ENCODE peak calls at places on chromosomes 7 and 10, in six cellular contexts. One of them, this sample, is unnamed.

GRCh38 chr10:14676732-14677131 is 98.0 kb downstream of the FAM107B start:
- DNase-seq in IMR-90: no peak
- DNase-seq in neuronal stem cell: no peak
- DNase-seq in mesenchymal stem cell: no peak
- DNase-seq in trophoblast cell: no peak
- DNase-seq in H1: no peak
- DNase-seq in this sample: no peak

GRCh38 chr10:13390604-13391522 is 42.8 kb upstream of the SEPHS1 start:
- DNase-seq in IMR-90: no peak
- DNase-seq in neuronal stem cell: no peak
- DNase-seq in mesenchymal stem cell: no peak
- DNase-seq in trophoblast cell: peak; percentile 18
- DNase-seq in H1: no peak
- DNase-seq in this sample: peak; percentile 40

GRCh38 chr7:138342990-138343389 is 117.1 kb upstream of the TRIM24 start:
- DNase-seq in IMR-90: no peak
- DNase-seq in neuronal stem cell: no peak
- DNase-seq in mesenchymal stem cell: no peak
- DNase-seq in trophoblast cell: peak; percentile 38
- DNase-seq in H1: no peak
- DNase-seq in this sample: no peak

GRCh38 chr7:112400141-112400540 is 50.1 kb upstream of the IFRD1 start:
- DNase-seq in IMR-90: peak; percentile 67
- DNase-seq in neuronal stem cell: no peak
- DNase-seq in mesenchymal stem cell: peak; percentile 61
- DNase-seq in trophoblast cell: no peak
- DNase-seq in H1: no peak
- DNase-seq in this sample: no peak

GRCh38 chr7:101362334-101363195 is at the start of gene COL26A1:
- DNase-seq in IMR-90: no peak
- DNase-seq in neuronal stem cell: peak; percentile 44
- DNase-seq in mesenchymal stem cell: peak; percentile 35
- DNase-seq in trophoblast cell: peak; percentile 70
- DNase-seq in H1: no peak
- DNase-seq in this sample: peak; percentile 67

GRCh38 chr7:66523409-66523808 is 105.3 kb upstream of the KCTD7 start:
- DNase-seq in IMR-90: no peak
- DNase-seq in neuronal stem cell: no peak
- DNase-seq in mesenchymal stem cell: no peak
- DNase-seq in trophoblast cell: no peak
- DNase-seq in H1: no peak
- DNase-seq in this sample: no peak

GRCh38 chr7:72161534-72161933 is 250.6 kb downstream of the CALN1 start:
- DNase-seq in IMR-90: no peak
- DNase-seq in neuronal stem cell: no peak
- DNase-seq in mesenchymal stem cell: no peak
- DNase-seq in trophoblast cell: no peak
- DNase-seq in H1: no peak
- DNase-seq in this sample: peak; percentile 47

GRCh38 chr7:105224884-105225651 is 163.7 kb downstream of the SRPK2 start:
- DNase-seq in IMR-90: peak; percentile 95
- DNase-seq in neuronal stem cell: no peak
- DNase-seq in mesenchymal stem cell: peak; percentile 86
- DNase-seq in trophoblast cell: peak; percentile 68
- DNase-seq in H1: no peak
- DNase-seq in this sample: no peak

GRCh38 chr7:98265841-98266271 is 13.8 kb upstream of the TECPR1 start:
- DNase-seq in IMR-90: peak; percentile 58
- DNase-seq in neuronal stem cell: no peak
- DNase-seq in mesenchymal stem cell: peak; percentile 72
- DNase-seq in trophoblast cell: peak; percentile 98
- DNase-seq in H1: no peak
- DNase-seq in this sample: no peak

GRCh38 chr7:2638224-2638991 is 6.6 kb downstream of the TTYH3 start:
- DNase-seq in IMR-90: peak; percentile 71
- DNase-seq in neuronal stem cell: no peak
- DNase-seq in mesenchymal stem cell: peak; percentile 38
- DNase-seq in trophoblast cell: peak; percentile 43
- DNase-seq in H1: no peak
- DNase-seq in this sample: no peak

GRCh38 chr10:73916761-73917470 is 6.0 kb downstream of the PLAU start:
- DNase-seq in IMR-90: peak; percentile 43
- DNase-seq in neuronal stem cell: no peak
- DNase-seq in mesenchymal stem cell: peak; percentile 70
- DNase-seq in trophoblast cell: no peak
- DNase-seq in H1: no peak
- DNase-seq in this sample: no peak

GRCh38 chr7:5408777-5409176 is 14.9 kb downstream of the TNRC18 start:
- DNase-seq in IMR-90: peak; percentile 77
- DNase-seq in neuronal stem cell: no peak
- DNase-seq in mesenchymal stem cell: peak; percentile 87
- DNase-seq in trophoblast cell: no peak
- DNase-seq in H1: no peak
- DNase-seq in this sample: no peak

GRCh38 chr10:132960071-132960472 is 17.7 kb upstream of the CFAP46 start:
- DNase-seq in IMR-90: no peak
- DNase-seq in neuronal stem cell: no peak
- DNase-seq in mesenchymal stem cell: no peak
- DNase-seq in trophoblast cell: no peak
- DNase-seq in H1: no peak
- DNase-seq in this sample: peak; percentile 38

GRCh38 chr10:30415613-30416012 is 18.4 kb upstream of the MAP3K8 start:
- DNase-seq in IMR-90: no peak
- DNase-seq in neuronal stem cell: no peak
- DNase-seq in mesenchymal stem cell: no peak
- DNase-seq in trophoblast cell: no peak
- DNase-seq in H1: no peak
- DNase-seq in this sample: no peak

GRCh38 chr7:32071466-32072091 is 1.4 kb upstream of the PDE1C start:
- DNase-seq in IMR-90: no peak
- DNase-seq in neuronal stem cell: no peak
- DNase-seq in mesenchymal stem cell: no peak
- DNase-seq in trophoblast cell: no peak
- DNase-seq in H1: no peak
- DNase-seq in this sample: no peak

GRCh38 chr7:2106920-2107319 is 125.8 kb downstream of the MAD1L1 start:
- DNase-seq in IMR-90: peak; percentile 67
- DNase-seq in neuronal stem cell: no peak
- DNase-seq in mesenchymal stem cell: no peak
- DNase-seq in trophoblast cell: no peak
- DNase-seq in H1: no peak
- DNase-seq in this sample: peak; percentile 61

GRCh38 chr7:22452142-22452763 is 47.7 kb downstream of the STEAP1B start:
- DNase-seq in IMR-90: no peak
- DNase-seq in neuronal stem cell: peak; percentile 48
- DNase-seq in mesenchymal stem cell: peak; percentile 14
- DNase-seq in trophoblast cell: peak; percentile 60
- DNase-seq in H1: peak; percentile 25
- DNase-seq in this sample: peak; percentile 84

GRCh38 chr10:94439275-94439861 is 37.0 kb downstream of the TBC1D12 start:
- DNase-seq in IMR-90: peak; percentile 3
- DNase-seq in neuronal stem cell: no peak
- DNase-seq in mesenchymal stem cell: no peak
- DNase-seq in trophoblast cell: no peak
- DNase-seq in H1: no peak
- DNase-seq in this sample: peak; percentile 50

GRCh38 chr10:6847561-6847960 is 267.5 kb upstream of the PRKCQ start:
- DNase-seq in IMR-90: no peak
- DNase-seq in neuronal stem cell: no peak
- DNase-seq in mesenchymal stem cell: no peak
- DNase-seq in trophoblast cell: peak; percentile 89
- DNase-seq in H1: no peak
- DNase-seq in this sample: no peak

GRCh38 chr7:155252388-155252957 is 45.2 kb upstream of the INSIG1 start:
- DNase-seq in IMR-90: peak; percentile 13
- DNase-seq in neuronal stem cell: no peak
- DNase-seq in mesenchymal stem cell: no peak
- DNase-seq in trophoblast cell: peak; percentile 68
- DNase-seq in H1: no peak
- DNase-seq in this sample: no peak

GRCh38 chr10:129958686-129959543 is 5.2 kb downstream of the EBF3 start:
- DNase-seq in IMR-90: no peak
- DNase-seq in neuronal stem cell: peak; percentile 48
- DNase-seq in mesenchymal stem cell: no peak
- DNase-seq in trophoblast cell: no peak
- DNase-seq in H1: no peak
- DNase-seq in this sample: peak; percentile 70

GRCh38 chr10:73644767-73645166 is 3.5 kb upstream of the MYOZ1 start:
- DNase-seq in IMR-90: no peak
- DNase-seq in neuronal stem cell: no peak
- DNase-seq in mesenchymal stem cell: no peak
- DNase-seq in trophoblast cell: no peak
- DNase-seq in H1: no peak
- DNase-seq in this sample: no peak

GRCh38 chr10:101986277-101986971 is 69.5 kb downstream of the ARMH3 start:
- DNase-seq in IMR-90: no peak
- DNase-seq in neuronal stem cell: no peak
- DNase-seq in mesenchymal stem cell: no peak
- DNase-seq in trophoblast cell: peak; percentile 85
- DNase-seq in H1: no peak
- DNase-seq in this sample: no peak

GRCh38 chr7:135448753-135449152 is 61.1 kb downstream of the CNOT4 start:
- DNase-seq in IMR-90: no peak
- DNase-seq in neuronal stem cell: no peak
- DNase-seq in mesenchymal stem cell: no peak
- DNase-seq in trophoblast cell: no peak
- DNase-seq in H1: no peak
- DNase-seq in this sample: no peak

GRCh38 chr10:52451817-52452216 is 137.7 kb downstream of the DKK1 start:
- DNase-seq in IMR-90: peak; percentile 76
- DNase-seq in neuronal stem cell: no peak
- DNase-seq in mesenchymal stem cell: peak; percentile 22
- DNase-seq in trophoblast cell: peak; percentile 18
- DNase-seq in H1: no peak
- DNase-seq in this sample: no peak

GRCh38 chr7:37698271-37698670 is 14.7 kb downstream of the GPR141 start:
- DNase-seq in IMR-90: no peak
- DNase-seq in neuronal stem cell: no peak
- DNase-seq in mesenchymal stem cell: no peak
- DNase-seq in trophoblast cell: peak; percentile 17
- DNase-seq in H1: no peak
- DNase-seq in this sample: no peak

GRCh38 chr10:22931948-22932347 is 4.1 kb downstream of the ARMC3 start:
- DNase-seq in IMR-90: peak; percentile 32
- DNase-seq in neuronal stem cell: no peak
- DNase-seq in mesenchymal stem cell: peak; percentile 66
- DNase-seq in trophoblast cell: no peak
- DNase-seq in H1: no peak
- DNase-seq in this sample: no peak

DNA sequence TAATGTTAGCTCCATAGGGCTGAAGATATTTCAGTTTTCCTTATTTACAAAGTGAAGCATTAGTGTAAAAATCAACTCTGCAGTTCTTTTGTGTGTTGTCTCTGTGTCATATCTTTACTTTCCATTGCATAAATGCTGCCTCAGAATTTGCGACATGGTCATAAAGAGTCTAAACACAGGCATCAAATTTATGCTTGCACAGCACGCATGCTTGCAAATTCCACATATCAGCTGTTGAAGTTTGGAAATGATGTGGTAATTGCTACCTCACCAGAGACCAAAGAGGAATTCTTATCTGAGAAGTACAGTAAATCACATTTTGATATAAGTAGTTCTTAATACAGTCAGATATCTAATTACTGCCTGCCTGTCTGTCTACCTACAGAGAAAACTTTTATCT is 348.2 kb upstream of the GRM3 start:
- DNase-seq in IMR-90: no peak
- DNase-seq in neuronal stem cell: no peak
- DNase-seq in mesenchymal stem cell: no peak
- DNase-seq in trophoblast cell: no peak
- DNase-seq in H1: no peak
- DNase-seq in this sample: no peak
- H4K91ac ChIP-seq in IMR-90: no peak overlapping the region
- H4K91ac ChIP-seq in neuronal stem cell: no peak overlapping the region
- H4K91ac ChIP-seq in mesenchymal stem cell: no peak overlapping the region
- H4K91ac ChIP-seq in trophoblast cell: no peak overlapping the region
- H4K91ac ChIP-seq in H1: no peak overlapping the region
- H4K91ac ChIP-seq in this sample: no peak overlapping the region

GRCh38 chr7:9391221-9391620 is 957.8 kb downstream of the NXPH1 start:
- DNase-seq in IMR-90: no peak
- DNase-seq in neuronal stem cell: no peak
- DNase-seq in mesenchymal stem cell: peak; percentile 50
- DNase-seq in trophoblast cell: no peak
- DNase-seq in H1: no peak
- DNase-seq in this sample: no peak
- H4K91ac ChIP-seq in IMR-90: no peak overlapping the region
- H4K91ac ChIP-seq in neuronal stem cell: no peak overlapping the region
- H4K91ac ChIP-seq in mesenchymal stem cell: no peak overlapping the region
- H4K91ac ChIP-seq in trophoblast cell: no peak overlapping the region
- H4K91ac ChIP-seq in H1: no peak overlapping the region
- H4K91ac ChIP-seq in this sample: no peak overlapping the region

GRCh38 chr7:56053993-56054392 is 2.4 kb downstream of the CCT6A start:
- DNase-seq in IMR-90: no peak
- DNase-seq in neuronal stem cell: no peak
- DNase-seq in mesenchymal stem cell: no peak
- DNase-seq in trophoblast cell: no peak
- DNase-seq in H1: no peak
- DNase-seq in this sample: no peak
- H4K91ac ChIP-seq in IMR-90: no peak overlapping the region
- H4K91ac ChIP-seq in neuronal stem cell: no peak overlapping the region
- H4K91ac ChIP-seq in mesenchymal stem cell: no peak overlapping the region
- H4K91ac ChIP-seq in trophoblast cell: no peak overlapping the region
- H4K91ac ChIP-seq in H1: no peak overlapping the region
- H4K91ac ChIP-seq in this sample: no peak overlapping the region

GRCh38 chr7:103932389-103932788 is 57.1 kb downstream of the RELN start:
- DNase-seq in IMR-90: no peak
- DNase-seq in neuronal stem cell: no peak
- DNase-seq in mesenchymal stem cell: no peak
- DNase-seq in trophoblast cell: no peak
- DNase-seq in H1: no peak
- DNase-seq in this sample: peak; percentile 43

GRCh38 chr7:103934508-103934907 is 55.0 kb downstream of the RELN start:
- DNase-seq in IMR-90: no peak
- DNase-seq in neuronal stem cell: no peak
- DNase-seq in mesenchymal stem cell: no peak
- DNase-seq in trophoblast cell: no peak
- DNase-seq in H1: no peak
- DNase-seq in this sample: no peak

GRCh38 chr7:103928581-103928980 is 60.9 kb downstream of the RELN start:
- DNase-seq in IMR-90: no peak
- DNase-seq in neuronal stem cell: no peak
- DNase-seq in mesenchymal stem cell: no peak
- DNase-seq in trophoblast cell: no peak
- DNase-seq in H1: no peak
- DNase-seq in this sample: no peak

DNA sequence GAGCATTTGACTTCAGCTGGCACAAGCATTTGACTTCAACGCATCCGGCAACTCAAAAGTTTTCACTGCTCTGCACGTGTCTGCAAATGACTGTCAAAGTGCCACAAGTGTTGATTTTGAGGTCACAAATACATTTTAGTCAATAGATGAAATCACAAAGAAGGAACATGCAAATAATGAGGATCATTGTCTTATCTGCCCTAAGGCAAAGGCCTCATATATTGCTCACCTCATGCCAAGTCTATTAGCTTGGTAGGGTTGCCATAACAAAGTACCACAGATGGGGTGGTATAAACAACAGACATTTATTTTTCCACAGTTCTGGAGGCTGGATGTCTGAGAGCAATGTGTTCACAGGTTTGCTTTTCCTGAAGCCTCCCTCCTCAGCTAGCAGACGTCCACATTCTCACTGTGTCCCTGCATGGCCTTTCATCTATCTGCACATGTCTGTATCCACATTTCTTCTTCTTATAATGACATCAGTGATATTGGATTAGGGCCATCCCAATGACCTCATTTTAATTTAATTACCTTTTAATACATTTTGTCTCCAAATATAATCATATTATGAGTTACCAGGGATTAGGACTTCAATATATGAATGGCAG is 59.5 kb downstream of the RELN start:
- DNase-seq in IMR-90: no peak
- DNase-seq in neuronal stem cell: no peak
- DNase-seq in mesenchymal stem cell: no peak
- DNase-seq in trophoblast cell: peak; percentile 65
- DNase-seq in H1: no peak
- DNase-seq in this sample: no peak
- H4K91ac ChIP-seq in IMR-90: no peak overlapping the region
- H4K91ac ChIP-seq in neuronal stem cell: no peak overlapping the region
- H4K91ac ChIP-seq in mesenchymal stem cell: no peak overlapping the region
- H4K91ac ChIP-seq in trophoblast cell: no peak overlapping the region
- H4K91ac ChIP-seq in H1: no peak overlapping the region
- H4K91ac ChIP-seq in this sample: no peak overlapping the region